ENCODE peak calls at places on chromosomes 16 and 17, in six cellular contexts. One of them, this sample, is unnamed.

GRCh38 chr17:83202002-83203000 is 122.9 kb downstream of the METRNL start:
- DNase-seq in DMS79: no peak
- DNase-seq in activated CD4-positive, alpha-beta T cell treated with anti-CD3 and anti-CD28 coated beads for 48 hours: peak
- DNase-seq in lower leg skin: peak
- DNase-seq in AG04450: no peak
- DNase-seq in Peyer's patch: peak
- DNase-seq in this sample: peak

GRCh38 chr16:3188925-3189825 is 1.2 kb downstream of the OR1F1 start:
- DNase-seq in DMS79: peak
- DNase-seq in activated CD4-positive, alpha-beta T cell treated with anti-CD3 and anti-CD28 coated beads for 48 hours: peak
- DNase-seq in lower leg skin: no peak
- DNase-seq in AG04450: no peak
- DNase-seq in Peyer's patch: peak
- DNase-seq in this sample: peak

GRCh38 chr17:1645207-1646171 is at the start of gene SCARF1:
- DNase-seq in DMS79: no peak
- DNase-seq in activated CD4-positive, alpha-beta T cell treated with anti-CD3 and anti-CD28 coated beads for 48 hours: no peak
- DNase-seq in lower leg skin: no peak
- DNase-seq in AG04450: no peak
- DNase-seq in Peyer's patch: no peak
- DNase-seq in this sample: no peak

GRCh38 chr16:31215287-31216115 is 1.4 kb downstream of the PYDC1 start:
- DNase-seq in DMS79: no peak
- DNase-seq in activated CD4-positive, alpha-beta T cell treated with anti-CD3 and anti-CD28 coated beads for 48 hours: no peak
- DNase-seq in lower leg skin: peak
- DNase-seq in AG04450: no peak
- DNase-seq in Peyer's patch: peak
- DNase-seq in this sample: no peak

GRCh38 chr16:46787909-46788308 is 39.8 kb upstream of the MYLK3 start:
- DNase-seq in DMS79: no peak
- DNase-seq in activated CD4-positive, alpha-beta T cell treated with anti-CD3 and anti-CD28 coated beads for 48 hours: no peak
- DNase-seq in lower leg skin: no peak
- DNase-seq in AG04450: no peak
- DNase-seq in Peyer's patch: no peak
- DNase-seq in this sample: no peak

GRCh38 chr16:4052801-4053662 is 63.2 kb downstream of the ADCY9 start:
- DNase-seq in DMS79: peak
- DNase-seq in activated CD4-positive, alpha-beta T cell treated with anti-CD3 and anti-CD28 coated beads for 48 hours: no peak
- DNase-seq in lower leg skin: peak
- DNase-seq in AG04450: no peak
- DNase-seq in Peyer's patch: no peak
- DNase-seq in this sample: peak

GRCh38 chr17:61291457-61292311 is 108.0 kb upstream of the TBX2 start:
- DNase-seq in DMS79: no peak
- DNase-seq in activated CD4-positive, alpha-beta T cell treated with anti-CD3 and anti-CD28 coated beads for 48 hours: no peak
- DNase-seq in lower leg skin: no peak
- DNase-seq in AG04450: no peak
- DNase-seq in Peyer's patch: no peak
- DNase-seq in this sample: no peak

GRCh38 chr16:89395150-89396142 is 94.9 kb downstream of the ANKRD11 start:
- DNase-seq in DMS79: peak
- DNase-seq in activated CD4-positive, alpha-beta T cell treated with anti-CD3 and anti-CD28 coated beads for 48 hours: no peak
- DNase-seq in lower leg skin: peak
- DNase-seq in AG04450: peak
- DNase-seq in Peyer's patch: peak
- DNase-seq in this sample: peak

This sample was measured in SJSA1.